ENCODE peak calls at places on chromosomes 4 and X, in six cellular contexts. A is CD8-positive, alpha-beta T cell; G is adrenal gland; C is cardiac muscle cell; Y is AG04450; V is tibial artery. K is an unnamed sample.
A peak's percentile ranks its signal among the peaks of the same experiment; 100 is the strongest.

GRCh38 chrX:18683027-18683426 is 11.1 kb upstream of the RS1 start:
- DNase-seq in A (no peak), G (no peak), C (no peak), Y (no peak), V (no peak), K (no peak)

GRCh38 chrX:17654116-17654515 is 83.2 kb upstream of the SCML1 start:
- DNase-seq in A (peak; percentile 39), G (no peak), C (no peak), Y (no peak), V (no peak), K (no peak)

GRCh38 chr4:55947912-55948725 is 626 bp upstream of the CEP135 start:
- DNase-seq in A (peak; percentile 34), G (no peak), C (peak; percentile 94), Y (peak; percentile 93), V (no peak), K (peak; percentile 33)

GRCh38 chrX:103360092-103360491 is 3.8 kb downstream of the TCEAL9 start:
- DNase-seq in A (no peak), G (peak; percentile 60), C (peak; percentile 50), Y (no peak), V (no peak), K (no peak)

GRCh38 chr4:153095448-153096204 is 108.6 kb upstream of the TRIM2 start:
- DNase-seq in A (no peak), G (no peak), C (no peak), Y (no peak), V (no peak), K (no peak)

GRCh38 chrX:53441531-53442321 is 7.6 kb upstream of the HSD17B10 start:
- DNase-seq in A (peak; percentile 65), G (peak; percentile 91), C (peak; percentile 74), Y (no peak), V (peak; percentile 86), K (no peak)

GRCh38 chr4:136927172-136927571 is 605.1 kb downstream of the PCDH18 start:
- DNase-seq in A (no peak), G (no peak), C (peak; percentile 11), Y (no peak), V (no peak), K (peak; percentile 93)

GRCh38 chr4:168840988-168841681 is 168.9 kb downstream of the CBR4 start:
- DNase-seq in A (no peak), G (no peak), C (no peak), Y (no peak), V (no peak), K (no peak)

GRCh38 chr4:7027913-7028312 is 15.3 kb upstream of the TADA2B start:
- DNase-seq in A (no peak), G (no peak), C (no peak), Y (no peak), V (no peak), K (no peak)

GRCh38 chr4:100913685-100914084 is 395.9 kb upstream of the EMCN start:
- DNase-seq in A (no peak), G (no peak), C (no peak), Y (no peak), V (no peak), K (no peak)

GRCh38 chr4:169243808-169244207 is 26.9 kb downstream of the SH3RF1 start:
- DNase-seq in A (no peak), G (no peak), C (peak; percentile 77), Y (no peak), V (no peak), K (no peak)

GRCh38 chr4:129641179-129641578 is 545.2 kb downstream of the C4orf33 start:
- DNase-seq in A (peak; percentile 31), G (peak; percentile 44), C (peak; percentile 70), Y (no peak), V (no peak), K (peak; percentile 10)

GRCh38 chr4:88911246-88912212 is 145.5 kb downstream of the FAM13A start:
- DNase-seq in A (no peak), G (no peak), C (no peak), Y (no peak), V (no peak), K (no peak)

GRCh38 chr4:8506373-8507250 is 66.0 kb downstream of the TRMT44 start:
- DNase-seq in A (no peak), G (no peak), C (peak; percentile 83), Y (peak; percentile 39), V (peak; percentile 89), K (no peak)

GRCh38 chr4:1416948-1417260 is 10.7 kb upstream of the NKX1-1 start:
- DNase-seq in A (no peak), G (no peak), C (no peak), Y (no peak), V (peak; percentile 46), K (no peak)

GRCh38 chr4:144649646-144650045 is 3.7 kb downstream of the HHIP start:
- DNase-seq in A (no peak), G (no peak), C (no peak), Y (no peak), V (no peak), K (no peak)

GRCh38 chr4:41647368-41647767 is 101.2 kb downstream of the PHOX2B start:
- DNase-seq in A (no peak), G (no peak), C (no peak), Y (no peak), V (no peak), K (no peak)

GRCh38 chr4:16205298-16206164 is 20.7 kb downstream of the TAPT1 start:
- DNase-seq in A (no peak), G (no peak), C (peak; percentile 40), Y (no peak), V (no peak), K (no peak)

GRCh38 chr4:57605374-57605773 is 495.2 kb upstream of the IGFBP7 start:
- DNase-seq in A (no peak), G (no peak), C (no peak), Y (no peak), V (no peak), K (no peak)

GRCh38 chr4:104489731-104490095 is 5.0 kb downstream of the CXXC4 start:
- DNase-seq in A (no peak), G (no peak), C (no peak), Y (no peak), V (no peak), K (no peak)

GRCh38 chr4:110344165-110344564 is 131.8 kb upstream of the ENPEP start:
- DNase-seq in A (no peak), G (no peak), C (peak; percentile 30), Y (no peak), V (no peak), K (no peak)

GRCh38 chrX:149372861-149373260 is 132.2 kb downstream of the IDS start:
- DNase-seq in A (no peak), G (no peak), C (no peak), Y (no peak), V (no peak), K (no peak)

GRCh38 chr4:2827071-2827873 is 16.4 kb upstream of the ADD1 start:
- DNase-seq in A (no peak), G (peak; percentile 3), C (no peak), Y (no peak), V (peak; percentile 49), K (no peak)

GRCh38 chrX:68536884-68537283 is 38.0 kb downstream of the YIPF6 start:
- DNase-seq in A (no peak), G (no peak), C (no peak), Y (no peak), V (no peak), K (no peak)

GRCh38 chr4:185232370-185232769 is 23.0 kb downstream of the SNX25 start:
- DNase-seq in A (no peak), G (no peak), C (no peak), Y (no peak), V (no peak), K (peak; percentile 77)

GRCh38 chr4:172786039-172786792 is 382.4 kb upstream of the GALNT7 start:
- DNase-seq in A (no peak), G (peak; percentile 16), C (no peak), Y (no peak), V (no peak), K (no peak)

GRCh38 chrX:126697091-126697490 is 122.4 kb upstream of the PRR32 start:
- DNase-seq in A (no peak), G (no peak), C (no peak), Y (no peak), V (no peak), K (no peak)

GRCh38 chr4:8370835-8371234 is 69.7 kb downstream of the ACOX3 start:
- DNase-seq in A (no peak), G (no peak), C (no peak), Y (no peak), V (no peak), K (peak; percentile 55)

GRCh38 chr4:72911316-72911715 is 158.2 kb downstream of the COX18 start:
- DNase-seq in A (no peak), G (no peak), C (no peak), Y (no peak), V (no peak), K (no peak)

GRCh38 chr4:72909461-72909860 is 160.1 kb downstream of the COX18 start:
- DNase-seq in A (no peak), G (no peak), C (peak; percentile 22), Y (no peak), V (no peak), K (no peak)
- TF ChIP-seq CTCF in A (no peak), G (no peak), C (peak; percentile 19), Y (peak; percentile 28), V (peak; percentile 35), K (peak; percentile 69)

GRCh38 chr4:86556791-86557415 is 37.2 kb upstream of the PTPN13 start:
- DNase-seq in A (no peak), G (no peak), C (no peak), Y (no peak), V (no peak), K (no peak)

GRCh38 chr4:86557526-86557925 is 36.6 kb upstream of the PTPN13 start:
- DNase-seq in A (no peak), G (no peak), C (no peak), Y (no peak), V (no peak), K (no peak)

GRCh38 chr4:86558258-86558657 is 35.9 kb upstream of the PTPN13 start:
- DNase-seq in A (no peak), G (no peak), C (no peak), Y (no peak), V (no peak), K (no peak)

GRCh38 chr4:86558799-86559198 is 35.3 kb upstream of the PTPN13 start:
- DNase-seq in A (no peak), G (no peak), C (no peak), Y (no peak), V (no peak), K (no peak)

DNA sequence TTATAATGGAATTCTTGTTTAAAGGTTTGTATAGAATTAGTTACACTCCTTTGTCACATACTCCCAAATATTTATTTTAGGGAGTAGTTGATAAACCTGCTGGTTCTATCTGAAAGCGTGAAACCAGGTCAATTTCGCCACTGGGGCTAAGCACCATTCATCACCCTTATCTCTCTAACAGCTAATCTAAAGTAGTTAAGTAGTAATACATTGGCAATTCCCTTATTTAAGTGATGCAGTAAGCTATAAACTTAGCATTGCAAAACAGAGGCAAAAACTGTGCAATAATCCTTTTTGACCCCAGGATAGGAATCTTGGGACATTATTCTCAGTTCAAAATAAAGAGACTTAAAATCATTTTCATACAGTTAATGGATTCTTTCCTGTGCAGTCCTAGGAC is 33.7 kb upstream of the PTPN13 start:
- DNase-seq in A (no peak), G (no peak), C (no peak), Y (no peak), V (no peak), K (no peak)
- H3K4me3 ChIP-seq in A (no peak overlapping the region), G (no peak overlapping the region), C (no peak overlapping the region), Y (no peak overlapping the region), V (no peak overlapping the region), K (no peak overlapping the region)

GRCh38 chr4:140732780-140733179 is 23.4 kb downstream of the TBC1D9 start:
- DNase-seq in A (no peak), G (no peak), C (no peak), Y (no peak), V (no peak), K (no peak)
- TF ChIP-seq CTCF in A (no peak), G (no peak), C (no peak), Y (no peak), V (no peak), K (no peak)

GRCh38 chrX:630007-630921 is at the start of gene SHOX:
- DNase-seq in A (no peak), G (no peak), C (no peak), Y (no peak), V (peak; percentile 66), K (no peak)
- H3K4me3 ChIP-seq in A (no peak within 1 kb of the TSS), G (no peak within 1 kb of the TSS), C (no peak within 1 kb of the TSS), Y (no peak within 1 kb of the TSS), V (no peak within 1 kb of the TSS), K (no peak within 1 kb of the TSS)

K was measured in epithelial cell of proximal tubule.